ENCODE peak calls at places on chromosomes 12 and 14, in four cellular contexts. One of them, this sample, is unnamed.
A peak's percentile ranks its signal among the peaks of the same experiment; 100 is the strongest.

GRCh38 chr12:50715174-50715573 is 48.7 kb upstream of the ATF1 start:
- DNase-seq in uterus: no peak
- DNase-seq in activated CD4-positive, alpha-beta memory T cell treated with anti-CD3 and anti-CD28 coated beads, Interleukin-2, amount 10 ng/mL, durations not matched to agents 7 days and 5 days: no peak
- DNase-seq in nephron progenitor cell: no peak
- DNase-seq in this sample: no peak

GRCh38 chr14:97380539-97380941 is 583.4 kb downstream of the VRK1 start:
- DNase-seq in uterus: no peak
- DNase-seq in activated CD4-positive, alpha-beta memory T cell treated with anti-CD3 and anti-CD28 coated beads, Interleukin-2, amount 10 ng/mL, durations not matched to agents 7 days and 5 days: peak; percentile 68
- DNase-seq in nephron progenitor cell: no peak
- DNase-seq in this sample: no peak

GRCh38 chr12:11727133-11727664 is 77.7 kb downstream of the ETV6 start:
- DNase-seq in uterus: no peak
- DNase-seq in activated CD4-positive, alpha-beta memory T cell treated with anti-CD3 and anti-CD28 coated beads, Interleukin-2, amount 10 ng/mL, durations not matched to agents 7 days and 5 days: peak; percentile 27
- DNase-seq in nephron progenitor cell: no peak
- DNase-seq in this sample: no peak

GRCh38 chr12:64186789-64187188 is 35.3 kb downstream of the KICS2 start:
- DNase-seq in uterus: no peak
- DNase-seq in activated CD4-positive, alpha-beta memory T cell treated with anti-CD3 and anti-CD28 coated beads, Interleukin-2, amount 10 ng/mL, durations not matched to agents 7 days and 5 days: peak; percentile 23
- DNase-seq in nephron progenitor cell: no peak
- DNase-seq in this sample: no peak

GRCh38 chr12:53932915-53933314 is 5.7 kb upstream of the HOXC13 start:
- DNase-seq in uterus: no peak
- DNase-seq in activated CD4-positive, alpha-beta memory T cell treated with anti-CD3 and anti-CD28 coated beads, Interleukin-2, amount 10 ng/mL, durations not matched to agents 7 days and 5 days: no peak
- DNase-seq in nephron progenitor cell: no peak
- DNase-seq in this sample: no peak

GRCh38 chr12:29131539-29131938 is 17.5 kb upstream of the FAR2 start:
- DNase-seq in uterus: no peak
- DNase-seq in activated CD4-positive, alpha-beta memory T cell treated with anti-CD3 and anti-CD28 coated beads, Interleukin-2, amount 10 ng/mL, durations not matched to agents 7 days and 5 days: no peak
- DNase-seq in nephron progenitor cell: no peak
- DNase-seq in this sample: no peak

GRCh38 chr12:123119808-123120207 is 31.1 kb downstream of the PITPNM2 start:
- DNase-seq in uterus: no peak
- DNase-seq in activated CD4-positive, alpha-beta memory T cell treated with anti-CD3 and anti-CD28 coated beads, Interleukin-2, amount 10 ng/mL, durations not matched to agents 7 days and 5 days: peak; percentile 41
- DNase-seq in nephron progenitor cell: no peak
- DNase-seq in this sample: no peak

GRCh38 chr14:64572721-64573508 is 23.2 kb downstream of the PPP1R36 start:
- DNase-seq in uterus: no peak
- DNase-seq in activated CD4-positive, alpha-beta memory T cell treated with anti-CD3 and anti-CD28 coated beads, Interleukin-2, amount 10 ng/mL, durations not matched to agents 7 days and 5 days: no peak
- DNase-seq in nephron progenitor cell: no peak
- DNase-seq in this sample: no peak

GRCh38 chr12:4282103-4282891 is 8.7 kb downstream of the CCND2 start:
- DNase-seq in uterus: no peak
- DNase-seq in activated CD4-positive, alpha-beta memory T cell treated with anti-CD3 and anti-CD28 coated beads, Interleukin-2, amount 10 ng/mL, durations not matched to agents 7 days and 5 days: no peak
- DNase-seq in nephron progenitor cell: no peak
- DNase-seq in this sample: peak; percentile 25

GRCh38 chr14:22908601-22909000 is 10.3 kb downstream of the RBM23 start:
- DNase-seq in uterus: no peak
- DNase-seq in activated CD4-positive, alpha-beta memory T cell treated with anti-CD3 and anti-CD28 coated beads, Interleukin-2, amount 10 ng/mL, durations not matched to agents 7 days and 5 days: no peak
- DNase-seq in nephron progenitor cell: no peak
- DNase-seq in this sample: no peak

GRCh38 chr12:20508362-20508761 is 140.0 kb downstream of the PDE3A start:
- DNase-seq in uterus: no peak
- DNase-seq in activated CD4-positive, alpha-beta memory T cell treated with anti-CD3 and anti-CD28 coated beads, Interleukin-2, amount 10 ng/mL, durations not matched to agents 7 days and 5 days: no peak
- DNase-seq in nephron progenitor cell: no peak
- DNase-seq in this sample: no peak

GRCh38 chr12:124599074-124599999 is 31.9 kb upstream of the NCOR2 start:
- DNase-seq in uterus: no peak
- DNase-seq in activated CD4-positive, alpha-beta memory T cell treated with anti-CD3 and anti-CD28 coated beads, Interleukin-2, amount 10 ng/mL, durations not matched to agents 7 days and 5 days: peak; percentile 19
- DNase-seq in nephron progenitor cell: no peak
- DNase-seq in this sample: no peak

GRCh38 chr12:98185606-98186005 is 329.8 kb upstream of the TMPO start:
- DNase-seq in uterus: no peak
- DNase-seq in activated CD4-positive, alpha-beta memory T cell treated with anti-CD3 and anti-CD28 coated beads, Interleukin-2, amount 10 ng/mL, durations not matched to agents 7 days and 5 days: no peak
- DNase-seq in nephron progenitor cell: no peak
- DNase-seq in this sample: peak; percentile 27

GRCh38 chr12:15584366-15585041 is 204.7 kb downstream of the EPS8 start:
- DNase-seq in uterus: no peak
- DNase-seq in activated CD4-positive, alpha-beta memory T cell treated with anti-CD3 and anti-CD28 coated beads, Interleukin-2, amount 10 ng/mL, durations not matched to agents 7 days and 5 days: peak; percentile 31
- DNase-seq in nephron progenitor cell: no peak
- DNase-seq in this sample: peak; percentile 71

GRCh38 chr12:121797937-121798801 is 4.7 kb upstream of the RHOF start:
- DNase-seq in uterus: peak; percentile 77
- DNase-seq in activated CD4-positive, alpha-beta memory T cell treated with anti-CD3 and anti-CD28 coated beads, Interleukin-2, amount 10 ng/mL, durations not matched to agents 7 days and 5 days: no peak
- DNase-seq in nephron progenitor cell: no peak
- DNase-seq in this sample: peak; percentile 89

GRCh38 chr12:39813776-39814175 is 194.2 kb upstream of the ABCD2 start:
- DNase-seq in uterus: no peak
- DNase-seq in activated CD4-positive, alpha-beta memory T cell treated with anti-CD3 and anti-CD28 coated beads, Interleukin-2, amount 10 ng/mL, durations not matched to agents 7 days and 5 days: no peak
- DNase-seq in nephron progenitor cell: no peak
- DNase-seq in this sample: no peak

GRCh38 chr14:62143235-62143634 is 381.0 kb downstream of the SNAPC1 start:
- DNase-seq in uterus: peak; percentile 17
- DNase-seq in activated CD4-positive, alpha-beta memory T cell treated with anti-CD3 and anti-CD28 coated beads, Interleukin-2, amount 10 ng/mL, durations not matched to agents 7 days and 5 days: no peak
- DNase-seq in nephron progenitor cell: no peak
- DNase-seq in this sample: no peak

GRCh38 chr12:52130695-52131094 is 51.2 kb downstream of the SMIM41 start:
- DNase-seq in uterus: no peak
- DNase-seq in activated CD4-positive, alpha-beta memory T cell treated with anti-CD3 and anti-CD28 coated beads, Interleukin-2, amount 10 ng/mL, durations not matched to agents 7 days and 5 days: peak; percentile 14
- DNase-seq in nephron progenitor cell: no peak
- DNase-seq in this sample: no peak

GRCh38 chr12:31962076-31962475 is 2.9 kb downstream of the RESF1 start:
- DNase-seq in uterus: no peak
- DNase-seq in activated CD4-positive, alpha-beta memory T cell treated with anti-CD3 and anti-CD28 coated beads, Interleukin-2, amount 10 ng/mL, durations not matched to agents 7 days and 5 days: no peak
- DNase-seq in nephron progenitor cell: no peak
- DNase-seq in this sample: no peak

GRCh38 chr12:61781021-61781581 is 479.1 kb upstream of the USP15 start:
- DNase-seq in uterus: no peak
- DNase-seq in activated CD4-positive, alpha-beta memory T cell treated with anti-CD3 and anti-CD28 coated beads, Interleukin-2, amount 10 ng/mL, durations not matched to agents 7 days and 5 days: no peak
- DNase-seq in nephron progenitor cell: no peak
- DNase-seq in this sample: no peak

GRCh38 chr12:123813349-123813748 is 51.2 kb downstream of the DNAH10 start:
- DNase-seq in uterus: no peak
- DNase-seq in activated CD4-positive, alpha-beta memory T cell treated with anti-CD3 and anti-CD28 coated beads, Interleukin-2, amount 10 ng/mL, durations not matched to agents 7 days and 5 days: no peak
- DNase-seq in nephron progenitor cell: no peak
- DNase-seq in this sample: no peak

GRCh38 chr14:75222208-75222701 is 45.8 kb upstream of the TMED10 start:
- DNase-seq in uterus: no peak
- DNase-seq in activated CD4-positive, alpha-beta memory T cell treated with anti-CD3 and anti-CD28 coated beads, Interleukin-2, amount 10 ng/mL, durations not matched to agents 7 days and 5 days: no peak
- DNase-seq in nephron progenitor cell: no peak
- DNase-seq in this sample: peak; percentile 16

GRCh38 chr12:32918890-32919791 is 22.6 kb upstream of the PKP2 start:
- DNase-seq in uterus: no peak
- DNase-seq in activated CD4-positive, alpha-beta memory T cell treated with anti-CD3 and anti-CD28 coated beads, Interleukin-2, amount 10 ng/mL, durations not matched to agents 7 days and 5 days: no peak
- DNase-seq in nephron progenitor cell: peak; percentile 12
- DNase-seq in this sample: no peak

GRCh38 chr14:73903028-73903427 is 16.4 kb downstream of the ZNF410 start:
- DNase-seq in uterus: no peak
- DNase-seq in activated CD4-positive, alpha-beta memory T cell treated with anti-CD3 and anti-CD28 coated beads, Interleukin-2, amount 10 ng/mL, durations not matched to agents 7 days and 5 days: no peak
- DNase-seq in nephron progenitor cell: no peak
- DNase-seq in this sample: no peak

GRCh38 chr14:99625476-99625875 is 19.5 kb upstream of the HHIPL1 start:
- DNase-seq in uterus: no peak
- DNase-seq in activated CD4-positive, alpha-beta memory T cell treated with anti-CD3 and anti-CD28 coated beads, Interleukin-2, amount 10 ng/mL, durations not matched to agents 7 days and 5 days: no peak
- DNase-seq in nephron progenitor cell: no peak
- DNase-seq in this sample: no peak

GRCh38 chr14:39267592-39268112 is 33.9 kb downstream of the MIA2 start:
- DNase-seq in uterus: no peak
- DNase-seq in activated CD4-positive, alpha-beta memory T cell treated with anti-CD3 and anti-CD28 coated beads, Interleukin-2, amount 10 ng/mL, durations not matched to agents 7 days and 5 days: no peak
- DNase-seq in nephron progenitor cell: no peak
- DNase-seq in this sample: no peak